ENCODE peak calls at places on chromosomes 4 and X, in ten cellular contexts. E is AG04450; Y is mesenteric fat pad; L is body of pancreas; Z is CD4-positive, alpha-beta T cell; O is tibial artery; U is hepatocyte; C is Caki2; H is kidney; D is stimulated activated CD8-positive, alpha-beta memory T cell treated with anti-CD3 and anti-CD28 coated beads, Interleukin-4, amount 100 ng/mL, for 24 hours. I is an unnamed sample.

GRCh38 chr4:139651282-139652194 is 14.1 kb upstream of the MGST2 start:
- DNase-seq in E (peak; percentile 77), Y (no peak), L (peak; percentile 84), Z (peak; percentile 52), O (peak; percentile 74), U (peak; percentile 89), C (peak; percentile 52), H (peak; percentile 84), D (peak; percentile 46), I (peak; percentile 84)

GRCh38 chrX:49959602-49960001 is 37.2 kb downstream of the CLCN5 start:
- DNase-seq in E (no peak), Y (no peak), L (no peak), Z (no peak), O (no peak), U (no peak), C (no peak), H (no peak), D (no peak), I (no peak)

GRCh38 chr4:82900016-82900334 is 560 bp upstream of the THAP9 start:
- DNase-seq in E (no peak), Y (no peak), L (no peak), Z (no peak), O (no peak), U (peak; percentile 40), C (no peak), H (no peak), D (no peak), I (no peak)

GRCh38 chrX:69357293-69357692 is 146.8 kb upstream of the NALF2 start:
- DNase-seq in E (no peak), Y (no peak), L (no peak), Z (no peak), O (no peak), U (no peak), C (no peak), H (no peak), D (no peak), I (no peak)

GRCh38 chr4:113919611-113920010 is 59.8 kb downstream of the ARSJ start:
- DNase-seq in E (no peak), Y (no peak), L (no peak), Z (no peak), O (no peak), U (no peak), C (peak; percentile 35), H (no peak), D (no peak), I (no peak)

GRCh38 chrX:129996120-129996519 is 13.7 kb downstream of the BCORL1 start:
- DNase-seq in E (no peak), Y (peak; percentile 16), L (no peak), Z (no peak), O (no peak), U (no peak), C (no peak), H (no peak), D (no peak), I (peak; percentile 71)

GRCh38 chr4:104868533-104868932 is 278.1 kb upstream of the TET2 start:
- DNase-seq in E (no peak), Y (no peak), L (no peak), Z (no peak), O (no peak), U (no peak), C (no peak), H (no peak), D (no peak), I (no peak)

GRCh38 chrX:4182010-4182806 is 468.8 kb upstream of the PRKX start:
- DNase-seq in E (no peak), Y (no peak), L (no peak), Z (no peak), O (no peak), U (no peak), C (no peak), H (no peak), D (no peak), I (no peak)

GRCh38 chr4:108072300-108072699 is 82.6 kb downstream of the HADH start:
- DNase-seq in E (no peak), Y (no peak), L (no peak), Z (peak; percentile 50), O (no peak), U (peak; percentile 35), C (no peak), H (no peak), D (peak; percentile 31), I (no peak)

GRCh38 chr4:137307806-137308205 is 224.5 kb downstream of the PCDH18 start:
- DNase-seq in E (no peak), Y (no peak), L (no peak), Z (no peak), O (peak; percentile 36), U (no peak), C (no peak), H (no peak), D (no peak), I (peak; percentile 78)

GRCh38 chr4:155999743-156000142 is 46.1 kb upstream of the CTSO start:
- DNase-seq in E (no peak), Y (no peak), L (no peak), Z (no peak), O (no peak), U (peak; percentile 28), C (no peak), H (no peak), D (no peak), I (no peak)

GRCh38 chr4:150464523-150464922 is 117.4 kb upstream of the MAB21L2 start:
- DNase-seq in E (no peak), Y (no peak), L (no peak), Z (no peak), O (no peak), U (no peak), C (no peak), H (no peak), D (no peak), I (no peak)

GRCh38 chr4:21901831-21902230 is 46.7 kb downstream of the KCNIP4 start:
- DNase-seq in E (no peak), Y (no peak), L (no peak), Z (no peak), O (no peak), U (no peak), C (no peak), H (no peak), D (no peak), I (no peak)

GRCh38 chr4:156774422-156774821 is 197.2 kb downstream of the PDGFC start:
- DNase-seq in E (peak; percentile 82), Y (no peak), L (no peak), Z (no peak), O (no peak), U (peak; percentile 27), C (peak; percentile 69), H (no peak), D (no peak), I (peak; percentile 85)

GRCh38 chr4:34964613-34965012 is 1279.7 kb downstream of the ARAP2 start:
- DNase-seq in E (no peak), Y (no peak), L (no peak), Z (no peak), O (no peak), U (no peak), C (no peak), H (no peak), D (no peak), I (no peak)

GRCh38 chr4:113365377-113365776 is 315.9 kb downstream of the ANK2 start:
- DNase-seq in E (no peak), Y (no peak), L (no peak), Z (no peak), O (no peak), U (no peak), C (no peak), H (no peak), D (no peak), I (no peak)

GRCh38 chrX:42220722-42221121 is 297.4 kb upstream of the CASK start:
- DNase-seq in E (no peak), Y (no peak), L (no peak), Z (no peak), O (no peak), U (no peak), C (no peak), H (no peak), D (no peak), I (no peak)

GRCh38 chr4:82431026-82431745 is 796 bp downstream of the ENOPH1 start:
- DNase-seq in E (no peak), Y (no peak), L (peak; percentile 58), Z (peak; percentile 38), O (no peak), U (peak; percentile 67), C (no peak), H (peak; percentile 82), D (no peak), I (no peak)

GRCh38 chr4:25628441-25628840 is 27.2 kb upstream of the SLC34A2 start:
- DNase-seq in E (no peak), Y (no peak), L (no peak), Z (no peak), O (no peak), U (no peak), C (no peak), H (no peak), D (no peak), I (no peak)

GRCh38 chr4:2937986-2938385 is 25.2 kb downstream of the NOP14 start:
- DNase-seq in E (no peak), Y (peak; percentile 35), L (no peak), Z (no peak), O (peak; percentile 9), U (no peak), C (no peak), H (no peak), D (no peak), I (no peak)

GRCh38 chrX:7399373-7399772 is 251.4 kb upstream of the PUDP start:
- DNase-seq in E (no peak), Y (no peak), L (no peak), Z (no peak), O (no peak), U (no peak), C (no peak), H (no peak), D (no peak), I (no peak)

GRCh38 chr4:83110970-83111369 is 3.6 kb downstream of the PLAC8 start:
- DNase-seq in E (no peak), Y (no peak), L (no peak), Z (no peak), O (no peak), U (no peak), C (no peak), H (no peak), D (no peak), I (no peak)

GRCh38 chrX:39935414-39936064 is 162.2 kb downstream of the BCOR start:
- DNase-seq in E (no peak), Y (no peak), L (no peak), Z (no peak), O (no peak), U (no peak), C (no peak), H (peak; percentile 63), D (no peak), I (no peak)

GRCh38 chrX:40199704-40200103 is 101.9 kb upstream of the BCOR start:
- DNase-seq in E (no peak), Y (no peak), L (no peak), Z (no peak), O (no peak), U (no peak), C (no peak), H (no peak), D (no peak), I (no peak)

GRCh38 chr4:183435803-183436202 is 8.6 kb upstream of the CDKN2AIP start:
- DNase-seq in E (no peak), Y (no peak), L (no peak), Z (no peak), O (no peak), U (no peak), C (no peak), H (no peak), D (no peak), I (no peak)

GRCh38 chr4:2272026-2272827 is 10.3 kb upstream of the MXD4 start:
- DNase-seq in E (no peak), Y (no peak), L (no peak), Z (no peak), O (no peak), U (no peak), C (no peak), H (peak; percentile 56), D (no peak), I (no peak)

GRCh38 chr4:27397886-27398285 is 537.2 kb downstream of the STIM2 start:
- DNase-seq in E (no peak), Y (no peak), L (no peak), Z (no peak), O (no peak), U (no peak), C (no peak), H (no peak), D (no peak), I (peak; percentile 3)

GRCh38 chr4:11507920-11508319 is 79.2 kb upstream of the HS3ST1 start:
- DNase-seq in E (no peak), Y (no peak), L (peak; percentile 12), Z (no peak), O (no peak), U (no peak), C (no peak), H (no peak), D (no peak), I (no peak)